ENCODE peak calls at places on chromosomes 2 and 18, in five cellular contexts. O, H, B, Q and T are unnamed samples. For H3K4me1, the result is how much of the 10 kb centered on the place peaks cover.

GRCh38 chr2:38178142-38178541 is 102.2 kb upstream of the CYP1B1 start:
- DNase-seq in O (no peak), H (peak), B (peak), Q (peak), T (no peak)

GRCh38 chr18:68147728-68148127 is 567.2 kb downstream of the TMX3 start:
- DNase-seq in O (no peak), H (no peak), B (peak), Q (no peak), T (no peak)

GRCh38 chr2:197894751-197895274 is 90.4 kb downstream of the PLCL1 start:
- DNase-seq in O (no peak), H (no peak), B (no peak), Q (no peak), T (no peak)

GRCh38 chr2:109702250-109702985 is 88.3 kb downstream of the SOWAHC start:
- DNase-seq in O (no peak), H (peak), B (peak), Q (no peak), T (no peak)

GRCh38 chr2:202530038-202530437 is 104.7 kb upstream of the FAM117B start:
- DNase-seq in O (no peak), H (no peak), B (no peak), Q (no peak), T (no peak)

GRCh38 chr2:225030089-225030653 is 12.1 kb downstream of the DOCK10 start:
- DNase-seq in O (no peak), H (no peak), B (no peak), Q (no peak), T (no peak)

GRCh38 chr2:74440005-74440377 is 1.7 kb downstream of the RTKN start:
- DNase-seq in O (peak), H (peak), B (peak), Q (peak), T (no peak)

GRCh38 chr2:241430178-241430577 is 74.1 kb downstream of the FARP2 start:
- DNase-seq in O (no peak), H (no peak), B (no peak), Q (no peak), T (no peak)

GRCh38 chr2:213316001-213316735 is 31.9 kb downstream of the SPAG16 start:
- DNase-seq in O (no peak), H (peak), B (peak), Q (no peak), T (no peak)

GRCh38 chr2:25664531-25665307 is 8.7 kb downstream of the DTNB start:
- DNase-seq in O (no peak), H (peak), B (peak), Q (peak), T (no peak)

GRCh38 chr2:85231242-85231805 is 96.5 kb downstream of the TGOLN2 start:
- DNase-seq in O (no peak), H (no peak), B (no peak), Q (no peak), T (no peak)

GRCh38 chr18:80033181-80034067 is 810 bp upstream of the RBFA start:
- DNase-seq in O (no peak), H (no peak), B (peak), Q (peak), T (peak)

GRCh38 chr2:109350526-109350925 is 221.5 kb downstream of the SH3RF3 start:
- DNase-seq in O (no peak), H (no peak), B (peak), Q (no peak), T (no peak)

GRCh38 chr2:237496428-237496827 is 9.4 kb downstream of the MLPH start:
- DNase-seq in O (no peak), H (no peak), B (no peak), Q (no peak), T (no peak)

DNA sequence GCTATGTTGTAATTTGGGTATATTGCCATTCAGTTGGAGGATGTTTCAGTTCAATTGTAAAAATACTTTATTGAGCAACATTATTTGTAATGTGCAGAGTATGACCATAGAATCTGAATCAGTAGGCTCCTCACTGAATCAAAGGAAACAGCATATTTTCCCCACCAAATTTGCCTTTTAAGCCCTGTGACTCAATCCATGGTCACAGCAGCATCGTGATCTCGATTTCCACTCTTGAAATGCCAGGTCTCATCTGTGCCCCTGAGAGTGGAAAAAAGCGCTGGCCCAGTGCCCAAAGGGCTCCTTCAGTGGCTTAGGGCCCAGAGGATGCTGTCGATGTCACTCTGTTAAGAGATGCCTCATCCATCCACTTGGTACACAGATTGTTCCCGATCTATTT is 57.5 kb downstream of the FHOD3 start:
- DNase-seq in O (no peak), H (peak), B (peak), Q (no peak), T (no peak)
- H3K4me1 ChIP-seq in O (under half), H (under half), B (under half), Q (under half), T (under half)

GRCh38 chr2:48315847-48316194 is 214.1 kb upstream of the STON1 start:
- DNase-seq in O (peak), H (peak), B (peak), Q (peak), T (no peak)
- H3K4me1 ChIP-seq in O (half or more), H (under half), B (under half), Q (under half), T (half or more)

DNA sequence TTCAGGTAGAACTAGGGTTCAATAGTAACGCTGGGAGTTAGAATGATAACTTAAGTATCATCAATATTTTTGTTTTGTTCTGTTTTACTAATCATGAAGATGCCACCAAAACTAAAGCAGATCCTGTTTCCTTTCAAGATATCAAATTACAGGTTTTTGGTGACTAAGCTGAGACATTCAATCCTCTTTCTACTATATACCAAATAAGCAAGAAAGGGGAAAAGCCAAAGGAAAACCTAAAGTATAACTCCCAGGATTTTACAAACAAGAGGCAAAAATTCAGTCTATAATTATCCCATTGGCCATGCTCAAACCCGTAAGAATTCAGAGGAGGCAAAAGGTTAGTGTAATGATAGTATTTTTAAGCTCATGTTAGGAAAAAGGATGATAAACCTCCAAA is 175.2 kb upstream of the CCDC150 start:
- DNase-seq in O (no peak), H (no peak), B (no peak), Q (no peak), T (no peak)
- H3K4me1 ChIP-seq in O (under half), H (under half), B (under half), Q (under half), T (under half)

DNA sequence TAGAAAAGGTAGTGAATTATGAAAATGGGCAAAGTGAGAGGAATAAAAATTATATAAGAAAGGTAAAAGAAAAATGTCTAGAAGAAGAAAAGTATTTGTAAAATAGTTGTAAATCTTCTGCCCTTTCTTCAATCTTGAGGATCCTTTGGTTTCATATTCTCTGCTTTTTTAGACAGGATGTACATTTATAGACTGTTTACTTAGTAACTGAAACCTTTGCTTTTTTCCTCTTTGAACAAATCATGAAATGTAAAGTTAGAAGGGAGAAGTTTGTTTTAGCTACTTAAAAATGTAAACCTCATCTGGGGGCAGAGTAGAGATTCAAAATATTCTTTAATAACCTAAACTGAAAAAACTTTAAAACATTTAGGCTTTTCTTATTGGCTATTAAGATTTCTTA is 150.4 kb upstream of the ITGA4 start:
- DNase-seq in O (no peak), H (no peak), B (no peak), Q (no peak), T (peak)
- H3K4me1 ChIP-seq in O (half or more), H (under half), B (under half), Q (under half), T (half or more)